ENCODE peak calls at places on chromosomes 16 and 17, in four cellular contexts. I, H, Q and W are unnamed samples.
A peak's percentile ranks its signal among the peaks of the same experiment; 100 is the strongest.

GRCh38 chr16:88130016-88130415 is 178.8 kb downstream of the BANP start:
- DNase-seq in I (no peak), H (no peak), Q (no peak), W (no peak)

GRCh38 chr16:29009050-29009837 is 24.4 kb downstream of the LAT start:
- DNase-seq in I (no peak), H (no peak), Q (no peak), W (no peak)

GRCh38 chr17:63492940-63493339 is 16.1 kb downstream of the ACE start:
- DNase-seq in I (no peak), H (no peak), Q (no peak), W (no peak)

GRCh38 chr17:17937450-17937849 is 34.8 kb downstream of the TOM1L2 start:
- DNase-seq in I (no peak), H (no peak), Q (no peak), W (no peak)

GRCh38 chr16:700684-701584 is 4.7 kb downstream of the FBXL16 start:
- DNase-seq in I (peak; percentile 61), H (no peak), Q (no peak), W (no peak)

GRCh38 chr17:63516910-63517824 is 6.0 kb upstream of the KCNH6 start:
- DNase-seq in I (no peak), H (no peak), Q (no peak), W (no peak)

GRCh38 chr17:79160980-79161621 is 86.5 kb downstream of the ENGASE start:
- DNase-seq in I (no peak), H (no peak), Q (no peak), W (no peak)

GRCh38 chr17:57442914-57443571 is 186.7 kb downstream of the MSI2 start:
- DNase-seq in I (peak; percentile 12), H (peak; percentile 22), Q (peak; percentile 76), W (peak; percentile 30)

GRCh38 chr16:30084096-30084815 is 7.5 kb downstream of the TBX6 start:
- DNase-seq in I (no peak), H (no peak), Q (no peak), W (no peak)

GRCh38 chr17:65268832-65269231 is 131.7 kb downstream of the RGS9 start:
- DNase-seq in I (no peak), H (no peak), Q (no peak), W (no peak)

GRCh38 chr16:55437627-55438026 is 41.4 kb upstream of the MMP2 start:
- DNase-seq in I (no peak), H (no peak), Q (no peak), W (no peak)

GRCh38 chr16:67608367-67608766 is 36.6 kb upstream of the CARMIL2 start:
- DNase-seq in I (no peak), H (no peak), Q (no peak), W (no peak)

GRCh38 chr17:33209671-33210070 is 83.4 kb downstream of the ASIC2 start:
- DNase-seq in I (no peak), H (no peak), Q (no peak), W (no peak)

GRCh38 chr16:82882249-82882648 is 255.5 kb downstream of the CDH13 start:
- DNase-seq in I (no peak), H (no peak), Q (no peak), W (no peak)

GRCh38 chr16:56848056-56848936 is 16.7 kb upstream of the SLC12A3 start:
- DNase-seq in I (no peak), H (no peak), Q (no peak), W (no peak)

GRCh38 chr16:89300976-89301360 is 83.5 kb downstream of the ZNF778 start:
- DNase-seq in I (no peak), H (no peak), Q (no peak), W (no peak)